ENCODE peak calls at places on chromosomes 4 and X, in six cellular contexts. X is neural crest cell, J is Right ventricle myocardium inferior, M is RCC 7860, E is transverse colon, L is KG1. A is an unnamed sample.

GRCh38 chr4:84719115-84719514 is 136.2 kb downstream of the CDS1 start:
- DNase-seq in X (no peak), J (no peak), M (no peak), E (no peak), L (no peak), A (no peak)

GRCh38 chr4:56870927-56871326 is 36.8 kb upstream of the REST start:
- DNase-seq in X (no peak), J (no peak), M (no peak), E (no peak), L (no peak), A (no peak)

GRCh38 chr4:53490965-53491622 is 100.2 kb downstream of the LNX1 start:
- DNase-seq in X (no peak), J (no peak), M (peak; percentile 36), E (peak; percentile 30), L (no peak), A (no peak)

GRCh38 chrX:101417981-101418841 is 10.2 kb downstream of the HNRNPH2 start:
- DNase-seq in X (peak; percentile 56), J (peak; percentile 91), M (no peak), E (peak; percentile 59), L (no peak), A (peak; percentile 92)

GRCh38 chr4:76458829-76459228 is 23.8 kb downstream of the SHROOM3 start:
- DNase-seq in X (peak; percentile 22), J (no peak), M (no peak), E (no peak), L (no peak), A (no peak)

GRCh38 chr4:1910643-1911042 is 39.5 kb downstream of the NSD2 start:
- DNase-seq in X (peak; percentile 51), J (no peak), M (peak; percentile 32), E (peak; percentile 57), L (no peak), A (no peak)

GRCh38 chr4:151652841-151653547 is 107.8 kb downstream of the GATB start:
- DNase-seq in X (no peak), J (no peak), M (no peak), E (no peak), L (no peak), A (no peak)

GRCh38 chrX:68989456-68989855 is 160.6 kb downstream of the EFNB1 start:
- DNase-seq in X (no peak), J (no peak), M (no peak), E (no peak), L (no peak), A (no peak)

GRCh38 chr4:94511591-94511990 is 59.8 kb downstream of the PDLIM5 start:
- DNase-seq in X (no peak), J (no peak), M (no peak), E (no peak), L (no peak), A (no peak)

GRCh38 chr4:15451866-15452765 is 17.6 kb upstream of the CC2D2A start:
- DNase-seq in X (no peak), J (no peak), M (peak; percentile 88), E (no peak), L (no peak), A (no peak)

GRCh38 chr4:101400096-101400495 is 52.8 kb upstream of the PPP3CA start:
- DNase-seq in X (no peak), J (no peak), M (peak; percentile 60), E (no peak), L (peak; percentile 9), A (no peak)

GRCh38 chr4:26813698-26814097 is 46.9 kb upstream of the STIM2 start:
- DNase-seq in X (no peak), J (no peak), M (no peak), E (no peak), L (no peak), A (no peak)

GRCh38 chr4:182862921-182863320 is 54.3 kb downstream of the DCTD start:
- DNase-seq in X (no peak), J (no peak), M (no peak), E (peak; percentile 53), L (no peak), A (peak; percentile 67)

GRCh38 chr4:78014889-78015886 is 41.9 kb upstream of the FRAS1 start:
- DNase-seq in X (no peak), J (no peak), M (no peak), E (no peak), L (no peak), A (no peak)

GRCh38 chr4:162061214-162061613 is 102.6 kb downstream of the FSTL5 start:
- DNase-seq in X (no peak), J (no peak), M (peak; percentile 22), E (no peak), L (no peak), A (no peak)

GRCh38 chr4:57114973-57115372 is 4.8 kb upstream of the IGFBP7 start:
- DNase-seq in X (no peak), J (no peak), M (peak; percentile 43), E (no peak), L (no peak), A (no peak)

GRCh38 chr4:105196523-105197145 is 50.0 kb downstream of the TET2 start:
- DNase-seq in X (no peak), J (no peak), M (no peak), E (no peak), L (peak; percentile 21), A (no peak)

GRCh38 chr4:100494166-100494565 is 23.7 kb downstream of the EMCN start:
- DNase-seq in X (no peak), J (no peak), M (no peak), E (no peak), L (no peak), A (no peak)